ENCODE peak calls at places on chromosome 15, in six cellular contexts. N is stomach, H is psoas muscle, O is spleen, A is right cardiac atrium, X is uterus. M is an unnamed sample.

GRCh38 chr15:60751985-60752952 is 273.3 kb upstream of the ICE2 start:
- DNase-seq in N (peak; percentile 35), H (peak; percentile 57), O (no peak), A (peak; percentile 47), X (peak; percentile 48), M (peak; percentile 54)

GRCh38 chr15:60323322-60323721 is 74.5 kb downstream of the ANXA2 start:
- DNase-seq in N (no peak), H (no peak), O (no peak), A (no peak), X (no peak), M (no peak)

GRCh38 chr15:99999282-100000070 is 266.2 kb upstream of the LYSMD4 start:
- DNase-seq in N (no peak), H (no peak), O (peak; percentile 51), A (no peak), X (no peak), M (no peak)

GRCh38 chr15:69557340-69558137 is 104.9 kb downstream of the RPLP1 start:
- DNase-seq in N (peak; percentile 37), H (no peak), O (no peak), A (no peak), X (no peak), M (no peak)

GRCh38 chr15:58766290-58766689 is 4.8 kb upstream of the MINDY2 start:
- DNase-seq in N (no peak), H (no peak), O (no peak), A (no peak), X (no peak), M (no peak)

GRCh38 chr15:39468341-39468740 is 112.5 kb upstream of the THBS1 start:
- DNase-seq in N (no peak), H (no peak), O (peak; percentile 62), A (no peak), X (no peak), M (no peak)

GRCh38 chr15:49168026-49168425 is 2.0 kb upstream of the GALK2 start:
- DNase-seq in N (no peak), H (no peak), O (no peak), A (no peak), X (no peak), M (no peak)

GRCh38 chr15:34794590-34795206 is 651 bp downstream of the ACTC1 start:
- DNase-seq in N (no peak), H (no peak), O (no peak), A (peak; percentile 22), X (no peak), M (no peak)

GRCh38 chr15:66269326-66270090 is 16.0 kb upstream of the MEGF11 start:
- DNase-seq in N (no peak), H (no peak), O (no peak), A (no peak), X (no peak), M (no peak)

GRCh38 chr15:68820205-68820588 is 498 bp downstream of the ANP32A start:
- DNase-seq in N (peak; percentile 46), H (peak; percentile 79), O (peak; percentile 92), A (peak; percentile 41), X (peak; percentile 46), M (peak; percentile 58)

GRCh38 chr15:76840830-76841460 is 64.2 kb downstream of the SCAPER start:
- DNase-seq in N (no peak), H (no peak), O (no peak), A (no peak), X (no peak), M (no peak)

GRCh38 chr15:52782514-52782913 is 7.6 kb downstream of the ONECUT1 start:
- DNase-seq in N (no peak), H (no peak), O (no peak), A (no peak), X (no peak), M (no peak)

GRCh38 chr15:52783191-52783829 is 6.8 kb downstream of the ONECUT1 start:
- DNase-seq in N (no peak), H (no peak), O (no peak), A (no peak), X (no peak), M (no peak)

GRCh38 chr15:52785672-52786406 is 4.3 kb downstream of the ONECUT1 start:
- DNase-seq in N (no peak), H (no peak), O (no peak), A (no peak), X (no peak), M (peak; percentile 71)

GRCh38 chr15:52784799-52785671 is 5.1 kb downstream of the ONECUT1 start:
- DNase-seq in N (no peak), H (no peak), O (no peak), A (no peak), X (no peak), M (peak; percentile 94)

GRCh38 chr15:52783929-52784798 is 6.0 kb downstream of the ONECUT1 start:
- DNase-seq in N (no peak), H (no peak), O (peak; percentile 74), A (no peak), X (no peak), M (peak; percentile 82)
- H3K4me3 ChIP-seq in N (no peak overlapping the region), H (no peak overlapping the region), O (peak overlapping the region; percentile 13), A (no peak overlapping the region), X (no peak overlapping the region), M (peak overlapping the region; percentile 51)

GRCh38 chr15:63519548-63520178 is 15.3 kb downstream of the USP3 start:
- DNase-seq in N (no peak), H (no peak), O (no peak), A (no peak), X (no peak), M (no peak)

GRCh38 chr15:63521405-63522142 is 17.2 kb downstream of the USP3 start:
- DNase-seq in N (no peak), H (no peak), O (no peak), A (no peak), X (no peak), M (no peak)

GRCh38 chr15:63523306-63523990 is 19.1 kb downstream of the USP3 start:
- DNase-seq in N (no peak), H (no peak), O (no peak), A (no peak), X (no peak), M (no peak)

GRCh38 chr15:63524316-63525015 is 20.1 kb downstream of the USP3 start:
- DNase-seq in N (no peak), H (no peak), O (no peak), A (no peak), X (no peak), M (no peak)

DNA sequence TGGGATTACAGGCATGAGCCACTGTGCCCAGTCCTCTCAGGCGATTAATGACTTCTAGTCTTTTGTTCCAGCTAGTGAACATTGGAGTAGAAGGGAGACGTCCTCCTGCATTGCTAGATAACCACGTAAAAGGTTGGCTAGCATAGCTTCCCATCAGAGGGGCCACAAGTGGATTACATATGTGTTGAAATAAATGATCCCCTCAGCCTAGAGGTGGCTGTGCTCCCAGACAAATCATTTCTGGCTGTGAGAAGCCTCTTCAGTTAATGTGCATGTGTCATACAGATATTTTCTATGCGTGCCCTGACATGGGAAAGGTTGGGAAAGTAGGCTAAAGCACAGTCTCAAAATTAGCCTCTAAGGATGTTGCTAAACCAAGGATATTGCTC is 17.7 kb downstream of the USP3 start:
- DNase-seq in N (no peak), H (no peak), O (no peak), A (no peak), X (no peak), M (no peak)
- H3K4me1 ChIP-seq in N (peaks cover 99% of the 10 kb centered on the region), H (peaks cover 71% of the 10 kb centered on the region), O (peaks cover 100% of the 10 kb centered on the region), A (peaks cover 15% of the 10 kb centered on the region), X (no peaks in the 10 kb centered on the region), M (peaks cover 57% of the 10 kb centered on the region)

DNA sequence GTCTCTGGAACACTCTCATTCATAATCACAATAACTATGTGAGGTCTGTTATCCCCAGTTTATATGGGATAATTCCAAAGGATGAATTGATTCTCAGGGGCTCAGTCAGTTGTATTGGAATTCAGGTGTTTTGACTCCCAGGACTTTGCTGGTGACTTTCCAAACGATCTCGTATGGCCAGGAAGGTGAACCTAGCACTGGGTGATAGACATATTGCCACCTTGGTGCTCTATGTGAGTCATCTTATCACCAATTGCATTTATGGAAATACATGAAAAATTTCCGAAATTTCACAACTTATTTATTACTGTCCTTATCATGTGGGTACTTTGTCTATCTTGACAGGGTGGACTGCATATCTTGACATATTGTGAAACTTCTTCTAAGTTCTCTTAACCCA is 287.3 kb downstream of the WDR72 start:
- DNase-seq in N (no peak), H (no peak), O (no peak), A (no peak), X (no peak), M (no peak)
- H3K27ac ChIP-seq in N (no peak overlapping the region), H (no peak overlapping the region), O (no peak overlapping the region), A (no peak overlapping the region), X (no peak overlapping the region), M (peak overlapping the region; percentile 66)

GRCh38 chr15:64333986-64334385 is 22.0 kb downstream of the CSNK1G1 start:
- DNase-seq in N (no peak), H (no peak), O (no peak), A (no peak), X (no peak), M (no peak)
- H3K4me3 ChIP-seq in N (no peak overlapping the region), H (no peak overlapping the region), O (no peak overlapping the region), A (no peak overlapping the region), X (no peak overlapping the region), M (no peak overlapping the region)

DNA sequence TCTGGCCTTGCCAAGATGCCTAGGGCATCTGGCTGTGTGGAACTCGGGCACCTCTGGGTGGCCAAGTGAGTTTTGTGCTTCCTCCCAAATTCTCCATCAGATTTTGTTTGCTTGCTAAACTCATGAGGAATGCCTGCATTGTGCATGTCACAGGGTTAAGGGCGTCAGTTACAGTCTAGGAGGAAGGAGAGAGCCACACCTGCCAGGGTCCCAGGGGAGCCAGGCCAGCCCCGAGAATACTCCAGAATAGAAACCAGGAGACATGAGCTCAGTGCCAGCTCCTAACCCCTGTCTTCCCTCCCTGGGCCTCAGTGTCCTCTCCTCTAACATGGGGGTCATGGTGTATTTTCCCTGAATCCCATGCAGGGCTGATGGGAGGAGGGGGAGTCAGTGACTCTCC is 22.0 kb upstream of the SKOR1 start:
- DNase-seq in N (no peak), H (no peak), O (peak; percentile 37), A (no peak), X (no peak), M (no peak)
- H3K4me1 ChIP-seq in N (no peaks in the 10 kb centered on the region), H (no peaks in the 10 kb centered on the region), O (peaks cover 6% of the 10 kb centered on the region), A (peaks cover 3% of the 10 kb centered on the region), X (no peaks in the 10 kb centered on the region), M (no peaks in the 10 kb centered on the region)

M was measured in pancreas.